ENCODE peak calls at places on chromosomes 4 and X, in four cellular contexts. D, X, T and C are unnamed samples. For H3K4me1, the result is how much of the 10 kb centered on the place peaks cover.

GRCh38 chr4:41510179-41510578 is 27.8 kb upstream of the LIMCH1 start:
- ATAC-seq in T (no peak), X (no peak), D (no peak), C (no peak)

GRCh38 chrX:24305905-24306304 is 8.0 kb downstream of the SUPT20HL2 start:
- ATAC-seq in T (no peak), D (no peak), X (no peak), C (no peak)

GRCh38 chr4:123488916-123489315 is 92.3 kb downstream of the SPRY1 start:
- ATAC-seq in T (peak), D (peak), X (peak), C (peak)

GRCh38 chrX:20230406-20230805 is 36.3 kb downstream of the RPS6KA3 start:
- ATAC-seq in X (peak), D (no peak), T (peak), C (no peak)

GRCh38 chr4:10983274-10983673 is 298.7 kb upstream of the CLNK start:
- ATAC-seq in X (no peak), D (no peak), T (peak), C (no peak)

GRCh38 chrX:129637217-129638109 is 17.3 kb downstream of the APLN start:
- ATAC-seq in T (peak), X (peak), D (peak), C (peak)

GRCh38 chr4:17781072-17781830 is at the start of gene FAM184B:
- ATAC-seq in T (no peak), D (no peak), X (peak), C (no peak)

GRCh38 chr4:41692717-41693345 is 55.7 kb downstream of the PHOX2B start:
- ATAC-seq in T (peak), X (peak), D (peak), C (peak)

GRCh38 chrX:112734250-112734649 is 54.5 kb upstream of the LHFPL1 start:
- ATAC-seq in X (no peak), T (peak), D (no peak), C (no peak)

GRCh38 chr4:155708782-155709181 is 42.1 kb downstream of the GUCY1A1 start:
- ATAC-seq in D (no peak), X (no peak), T (no peak), C (no peak)

GRCh38 chrX:19512961-19513360 is 2.3 kb downstream of the MAP3K15 start:
- ATAC-seq in D (no peak), X (no peak), T (peak), C (no peak)

GRCh38 chr4:174523003-174523693 is 860 bp upstream of the HPGD start:
- ATAC-seq in D (peak), X (peak), T (no peak), C (peak)

GRCh38 chr4:39706829-39707511 is 9.0 kb downstream of the UBE2K start:
- ATAC-seq in D (peak), T (peak), X (no peak), C (no peak)

GRCh38 chr4:39713691-39714090 is 15.8 kb downstream of the UBE2K start:
- ATAC-seq in D (no peak), T (peak), X (no peak), C (peak)

GRCh38 chr4:39712819-39713607 is 15.1 kb downstream of the UBE2K start:
- ATAC-seq in D (no peak), T (no peak), X (no peak), C (no peak)

GRCh38 chr4:39714171-39714570 is 16.2 kb downstream of the UBE2K start:
- ATAC-seq in T (no peak), D (no peak), X (no peak), C (peak)

GRCh38 chr4:39710098-39710896 is 12.4 kb downstream of the UBE2K start:
- ATAC-seq in D (no peak), T (peak), X (no peak), C (no peak)
- H3K4me1 ChIP-seq in D (under half), T (half or more), X (under half), C (under half)

GRCh38 chr4:152590179-152591031 is 54.5 kb upstream of the FBXW7 start:
- ATAC-seq in T (peak), D (no peak), X (no peak), C (peak)

GRCh38 chr4:152594981-152595916 is 59.4 kb upstream of the FBXW7 start:
- ATAC-seq in T (peak), X (no peak), D (no peak), C (no peak)

GRCh38 chr4:152588869-152589268 is 53.0 kb upstream of the FBXW7 start:
- ATAC-seq in T (no peak), D (no peak), X (no peak), C (no peak)

GRCh38 chr4:152591876-152592275 is 56.0 kb upstream of the FBXW7 start:
- ATAC-seq in T (no peak), D (no peak), X (no peak), C (no peak)

DNA sequence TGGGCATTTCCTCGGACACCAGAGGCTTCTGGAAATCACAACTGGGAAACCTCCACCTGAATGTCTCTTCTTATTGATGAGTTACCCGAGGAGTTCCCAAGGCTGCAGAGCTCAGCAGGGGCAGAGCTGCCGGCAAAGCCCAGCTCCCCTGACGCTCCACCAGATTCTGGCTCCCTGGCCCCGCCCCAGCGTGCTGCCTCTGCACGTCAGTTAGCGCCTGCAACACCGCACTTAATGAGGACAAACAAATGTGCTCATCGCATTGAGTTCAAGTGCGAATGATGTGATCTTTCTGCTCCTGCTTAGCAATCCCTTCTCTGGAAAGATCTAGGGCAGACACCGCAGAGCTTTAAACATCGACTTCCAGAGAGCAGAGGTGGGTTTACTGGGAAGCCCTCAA is 55.5 kb upstream of the FBXW7 start:
- ATAC-seq in D (no peak), X (peak), T (peak), C (peak)
- TF ChIP-seq POLR2AphosphoS5 in D (no peak), X (no peak), T (no peak), C (no peak)

GRCh38 chrX:107676559-107677378 is 48.5 kb downstream of the PRPS1 start:
- ATAC-seq in T (peak), X (no peak), D (peak), C (peak)
- TF ChIP-seq POLR2A in T (peak), X (no peak), D (peak), C (peak)

DNA sequence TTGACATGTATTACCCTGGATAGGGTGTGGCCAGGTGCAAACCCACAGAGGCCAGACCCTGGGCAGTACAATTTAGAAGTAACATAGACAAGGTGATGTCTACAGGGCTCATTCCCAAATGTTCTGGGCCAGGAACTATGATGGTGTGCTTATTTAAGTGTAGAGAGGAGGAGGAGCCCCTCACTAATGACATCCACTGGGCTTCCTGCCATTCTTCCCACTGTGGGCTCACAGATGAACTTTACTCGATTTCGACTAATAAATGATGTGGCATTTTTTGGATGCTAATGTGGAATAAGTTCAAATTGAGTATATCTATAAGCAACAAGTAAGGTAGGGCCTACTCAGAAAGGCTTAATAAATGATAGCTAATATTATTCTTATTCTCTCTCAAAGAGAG is 280.9 kb upstream of the BOD1L1 start:
- ATAC-seq in X (no peak), D (no peak), T (no peak), C (no peak)
- H3K4me1 ChIP-seq in X (under half), D (under half), T (under half), C (under half)